ENCODE peak calls at places on chromosomes 4 and X, in four cellular contexts. Q, J, B and U are unnamed samples.

GRCh38 chr4:173477016-173477415 is 53.0 kb downstream of the HAND2 start:
- DNase-seq in Q (no peak), J (no peak), B (no peak), U (no peak)

GRCh38 chr4:23477905-23478304 is 411.9 kb downstream of the PPARGC1A start:
- DNase-seq in Q (no peak), J (no peak), B (no peak), U (no peak)

GRCh38 chr4:183409956-183410355 is 34.5 kb upstream of the CDKN2AIP start:
- DNase-seq in Q (no peak), J (no peak), B (no peak), U (no peak)

GRCh38 chr4:8645753-8646124 is 53.2 kb downstream of the CPZ start:
- DNase-seq in Q (no peak), J (no peak), B (no peak), U (no peak)

GRCh38 chr4:168095776-168096443 is 3.6 kb downstream of the ANXA10 start:
- DNase-seq in Q (no peak), J (no peak), B (no peak), U (no peak)

GRCh38 chr4:15240764-15241163 is 187.1 kb upstream of the C1QTNF7 start:
- DNase-seq in Q (no peak), J (no peak), B (no peak), U (no peak)

GRCh38 chrX:119887721-119888425 is 7.8 kb upstream of the AKAP14 start:
- DNase-seq in Q (peak; percentile 70), J (no peak), B (peak; percentile 62), U (no peak)

GRCh38 chr4:8472689-8473197 is 32.2 kb downstream of the TRMT44 start:
- DNase-seq in Q (no peak), J (no peak), B (no peak), U (peak; percentile 51)

GRCh38 chrX:57074458-57074857 is 46.9 kb downstream of the SPIN2B start:
- DNase-seq in Q (no peak), J (no peak), B (no peak), U (no peak)